ENCODE peak calls at places on chromosomes 7 and 10, in four cellular contexts. One of them, this sample, is unnamed.
A peak's percentile ranks its signal among the peaks of the same experiment; 100 is the strongest.

GRCh38 chr7:78197447-78197846 is 398.9 kb downstream of the PHTF2 start:
- DNase-seq in H9: no peak
- DNase-seq in IMR-90: peak; percentile 75
- DNase-seq in H1: no peak
- DNase-seq in this sample: no peak

GRCh38 chr10:100679327-100679726 is 66.1 kb upstream of the PAX2 start:
- DNase-seq in H9: no peak
- DNase-seq in H1: no peak
- DNase-seq in IMR-90: no peak
- DNase-seq in this sample: no peak

GRCh38 chr10:46234026-46234425 is 52.8 kb upstream of the ANTXRL start:
- DNase-seq in H1: no peak
- DNase-seq in IMR-90: no peak
- DNase-seq in H9: peak; percentile 21
- DNase-seq in this sample: no peak

GRCh38 chr10:51285586-51285985 is 211.3 kb downstream of the PRKG1 start:
- DNase-seq in H1: no peak
- DNase-seq in IMR-90: no peak
- DNase-seq in H9: no peak
- DNase-seq in this sample: no peak

GRCh38 chr7:130733866-130734524 is at the start of gene KLF14:
- DNase-seq in H9: peak; percentile 50
- DNase-seq in IMR-90: no peak
- DNase-seq in H1: peak; percentile 67
- DNase-seq in this sample: peak; percentile 39

GRCh38 chr10:2882628-2883027 is 184.7 kb upstream of the PFKP start:
- DNase-seq in H1: no peak
- DNase-seq in IMR-90: no peak
- DNase-seq in H9: no peak
- DNase-seq in this sample: no peak

GRCh38 chr7:20288036-20288435 is 42.7 kb upstream of the ITGB8 start:
- DNase-seq in IMR-90: no peak
- DNase-seq in H9: no peak
- DNase-seq in H1: no peak
- DNase-seq in this sample: peak; percentile 19

GRCh38 chr10:100562806-100563293 is 27.1 kb downstream of the HIF1AN start:
- DNase-seq in IMR-90: peak; percentile 37
- DNase-seq in H9: peak; percentile 80
- DNase-seq in H1: peak; percentile 74
- DNase-seq in this sample: peak; percentile 85

GRCh38 chr7:150449206-150449956 is 1.0 kb upstream of the GIMAP8 start:
- DNase-seq in IMR-90: no peak
- DNase-seq in H1: no peak
- DNase-seq in H9: no peak
- DNase-seq in this sample: no peak

GRCh38 chr10:63700209-63700934 is 179.2 kb downstream of the REEP3 start:
- DNase-seq in H1: no peak
- DNase-seq in H9: no peak
- DNase-seq in IMR-90: peak; percentile 99
- DNase-seq in this sample: no peak

GRCh38 chr10:9274206-9274755 is 1219.8 kb downstream of the GATA3 start:
- DNase-seq in H1: no peak
- DNase-seq in H9: no peak
- DNase-seq in IMR-90: no peak
- DNase-seq in this sample: no peak

GRCh38 chr7:31114593-31115343 is 62.7 kb downstream of the ADCYAP1R1 start:
- DNase-seq in H9: no peak
- DNase-seq in IMR-90: peak; percentile 44
- DNase-seq in H1: peak; percentile 50
- DNase-seq in this sample: peak; percentile 53

GRCh38 chr7:105017263-105018051 is 3.5 kb downstream of the KMT2E start:
- DNase-seq in H1: no peak
- DNase-seq in H9: no peak
- DNase-seq in IMR-90: no peak
- DNase-seq in this sample: no peak

GRCh38 chr7:92246363-92247101 is 758 bp downstream of the ANKIB1 start:
- DNase-seq in H9: peak; percentile 73
- DNase-seq in IMR-90: peak; percentile 18
- DNase-seq in H1: no peak
- DNase-seq in this sample: peak; percentile 72

GRCh38 chr7:142880886-142881505 is 4.5 kb downstream of the TRPV6 start:
- DNase-seq in H1: peak; percentile 78
- DNase-seq in IMR-90: peak; percentile 1
- DNase-seq in H9: peak; percentile 79
- DNase-seq in this sample: peak; percentile 72

GRCh38 chr10:49598164-49598856 is 11.8 kb upstream of the SLC18A3 start:
- DNase-seq in H1: no peak
- DNase-seq in H9: no peak
- DNase-seq in IMR-90: no peak
- DNase-seq in this sample: no peak

GRCh38 chr10:97422921-97423420 is 3.0 kb upstream of the PGAM1 start:
- DNase-seq in H9: no peak
- DNase-seq in H1: no peak
- DNase-seq in IMR-90: peak; percentile 88
- DNase-seq in this sample: no peak

GRCh38 chr7:108034586-108034985 is 31.6 kb upstream of the LAMB1 start:
- DNase-seq in H9: no peak
- DNase-seq in H1: no peak
- DNase-seq in IMR-90: no peak
- DNase-seq in this sample: peak; percentile 88

GRCh38 chr10:49568235-49568634 is 29.3 kb upstream of the ERCC6 start:
- DNase-seq in IMR-90: peak; percentile 11
- DNase-seq in H1: no peak
- DNase-seq in H9: no peak
- DNase-seq in this sample: no peak

GRCh38 chr10:14670551-14671240 is 104.0 kb downstream of the FAM107B start:
- DNase-seq in H9: peak; percentile 31
- DNase-seq in IMR-90: peak; percentile 82
- DNase-seq in H1: no peak
- DNase-seq in this sample: no peak

GRCh38 chr10:59895629-59896116 is 10.7 kb downstream of the CCDC6 start:
- DNase-seq in H1: no peak
- DNase-seq in H9: no peak
- DNase-seq in IMR-90: peak; percentile 39
- DNase-seq in this sample: peak; percentile 68
- H4K8ac ChIP-seq in H1: no peak overlapping the region
- H4K8ac ChIP-seq in H9: no peak overlapping the region
- H4K8ac ChIP-seq in IMR-90: no peak overlapping the region
- H4K8ac ChIP-seq in this sample: no peak overlapping the region

DNA sequence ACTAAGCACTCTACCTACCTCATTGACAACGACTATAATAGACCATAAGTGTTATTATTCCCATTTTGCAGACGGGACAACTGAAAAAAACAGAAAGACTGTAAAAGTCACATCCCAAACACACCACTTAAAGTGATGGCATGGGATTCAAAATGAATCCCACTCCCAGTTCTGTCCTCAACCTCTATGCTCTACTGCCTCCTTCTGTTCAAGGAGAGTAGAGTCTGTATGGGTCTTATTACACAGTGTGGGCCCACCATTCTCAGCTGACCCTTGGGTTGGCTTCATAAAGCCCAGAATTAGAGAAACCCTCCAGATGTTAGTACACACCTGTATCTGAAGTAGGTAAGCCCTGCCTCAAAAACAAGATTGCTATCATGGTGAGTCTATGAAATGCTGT is 102.2 kb downstream of the GRM8 start:
- DNase-seq in H9: no peak
- DNase-seq in H1: no peak
- DNase-seq in IMR-90: no peak
- DNase-seq in this sample: peak; percentile 53
- H3K56ac ChIP-seq in H9: no peak overlapping the region
- H3K56ac ChIP-seq in H1: no peak overlapping the region
- H3K56ac ChIP-seq in IMR-90: no peak overlapping the region
- H3K56ac ChIP-seq in this sample: no peak overlapping the region

GRCh38 chr10:62017141-62017870 is 115.8 kb downstream of the ARID5B start:
- DNase-seq in H9: no peak
- DNase-seq in H1: no peak
- DNase-seq in IMR-90: no peak
- DNase-seq in this sample: no peak
- H4K8ac ChIP-seq in H9: no peak overlapping the region
- H4K8ac ChIP-seq in H1: no peak overlapping the region
- H4K8ac ChIP-seq in IMR-90: no peak overlapping the region
- H4K8ac ChIP-seq in this sample: no peak overlapping the region

DNA sequence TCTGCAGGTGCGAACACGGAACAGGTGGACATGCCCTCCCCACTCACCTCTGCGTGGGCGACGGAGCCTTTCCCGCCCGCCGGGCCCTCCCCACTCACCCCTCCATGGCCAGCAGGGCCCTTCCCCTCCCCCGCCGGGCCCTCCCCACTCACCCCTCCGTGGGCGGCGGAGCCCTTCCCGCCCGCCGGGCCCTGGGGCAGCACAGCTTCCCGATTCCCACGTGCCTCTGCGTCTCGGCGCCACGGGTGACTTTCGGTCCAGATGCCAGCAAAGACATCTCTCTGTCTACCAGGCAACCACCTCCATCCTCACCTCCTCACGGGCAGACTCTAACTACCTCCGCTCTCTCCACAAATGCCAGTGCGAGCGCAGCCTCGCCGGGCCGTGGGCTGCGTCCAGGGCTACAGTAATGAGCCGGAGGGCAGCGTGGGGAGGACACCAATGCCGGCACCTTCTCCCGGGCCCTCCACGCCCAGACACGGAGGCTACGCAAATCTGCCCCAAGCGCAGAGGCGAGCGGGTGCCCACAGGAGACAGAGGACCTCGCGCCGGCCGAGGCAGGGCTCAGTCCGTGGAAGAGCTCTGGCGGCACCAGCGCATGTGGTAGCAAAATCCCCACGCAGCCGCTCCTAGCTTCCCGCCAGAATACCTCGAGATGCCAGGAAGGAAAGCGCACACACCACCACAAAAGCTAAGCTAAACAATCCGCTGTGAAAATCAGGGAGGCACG is 21.8 kb downstream of the GPER1 start:
- DNase-seq in H9: no peak
- DNase-seq in IMR-90: no peak
- DNase-seq in H1: no peak
- DNase-seq in this sample: no peak
- H3K56ac ChIP-seq in H9: no peak overlapping the region
- H3K56ac ChIP-seq in IMR-90: no peak overlapping the region
- H3K56ac ChIP-seq in H1: no peak overlapping the region
- H3K56ac ChIP-seq in this sample: no peak overlapping the region

GRCh38 chr7:100372256-100372655 is 1.0 kb upstream of the PILRA start:
- DNase-seq in H9: no peak
- DNase-seq in IMR-90: peak; percentile 69
- DNase-seq in H1: no peak
- DNase-seq in this sample: peak; percentile 47

GRCh38 chr7:100373261-100373831 is at the start of gene PILRA:
- DNase-seq in H1: no peak
- DNase-seq in H9: no peak
- DNase-seq in IMR-90: no peak
- DNase-seq in this sample: no peak

GRCh38 chr7:100374601-100375000 is 1.3 kb downstream of the PILRA start:
- DNase-seq in H1: no peak
- DNase-seq in H9: no peak
- DNase-seq in IMR-90: no peak
- DNase-seq in this sample: no peak

GRCh38 chr7:100371561-100372171 is 1.6 kb upstream of the PILRA start:
- DNase-seq in H9: no peak
- DNase-seq in IMR-90: no peak
- DNase-seq in H1: no peak
- DNase-seq in this sample: peak; percentile 24

DNA sequence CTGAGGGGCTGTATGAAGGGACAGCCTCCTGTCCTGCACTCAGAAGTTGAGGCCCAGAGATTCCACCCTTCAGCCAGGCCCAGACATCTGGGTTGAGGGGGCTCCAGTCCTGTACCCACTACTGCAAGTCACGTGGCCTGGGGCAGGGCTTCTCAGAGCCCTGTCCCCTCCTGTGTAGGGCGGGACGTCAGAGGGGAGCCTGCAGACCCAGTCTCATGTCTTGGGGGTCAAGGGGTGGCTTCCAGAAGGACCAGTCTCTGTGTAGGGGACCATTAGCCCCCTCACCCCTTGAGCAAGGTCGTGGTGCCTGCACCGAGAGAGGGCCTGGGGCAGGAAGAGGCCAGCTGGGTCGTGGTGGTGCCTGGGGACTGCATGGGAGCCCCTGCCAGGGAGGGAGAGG is 593 bp upstream of the PILRA start:
- DNase-seq in H9: no peak
- DNase-seq in H1: no peak
- DNase-seq in IMR-90: no peak
- DNase-seq in this sample: no peak
- H4K8ac ChIP-seq in H9: no peak overlapping the region
- H4K8ac ChIP-seq in H1: no peak overlapping the region
- H4K8ac ChIP-seq in IMR-90: peak overlapping the region; percentile 62
- H4K8ac ChIP-seq in this sample: no peak overlapping the region

GRCh38 chr7:112371721-112372120 is 78.5 kb upstream of the IFRD1 start:
- DNase-seq in H1: no peak
- DNase-seq in IMR-90: peak; percentile 17
- DNase-seq in H9: no peak
- DNase-seq in this sample: no peak

GRCh38 chr7:112366886-112367285 is 83.4 kb upstream of the IFRD1 start:
- DNase-seq in H1: no peak
- DNase-seq in H9: no peak
- DNase-seq in IMR-90: no peak
- DNase-seq in this sample: no peak

GRCh38 chr7:112365551-112365950 is 84.7 kb upstream of the IFRD1 start:
- DNase-seq in H1: no peak
- DNase-seq in IMR-90: no peak
- DNase-seq in H9: no peak
- DNase-seq in this sample: no peak

DNA sequence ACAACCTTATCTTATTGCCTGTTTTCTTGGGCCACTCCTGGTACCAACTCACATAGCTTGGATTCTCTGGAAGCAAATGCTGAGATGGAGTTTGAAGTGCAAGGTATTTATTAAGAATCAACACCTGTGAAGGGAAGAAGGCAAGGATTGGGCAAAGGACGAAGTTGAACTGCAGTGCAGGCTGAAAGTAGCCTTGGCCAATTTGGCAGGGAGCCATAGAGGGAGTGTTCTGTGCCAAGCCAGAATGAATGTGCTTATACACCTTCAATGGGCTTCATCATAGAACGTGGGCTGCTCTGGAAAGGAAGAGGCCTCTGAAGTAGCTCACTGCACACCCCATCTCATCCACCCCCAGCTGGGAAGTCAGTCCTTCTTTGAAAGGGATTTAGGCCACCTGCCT is 79.8 kb upstream of the IFRD1 start:
- DNase-seq in H9: no peak
- DNase-seq in H1: no peak
- DNase-seq in IMR-90: no peak
- DNase-seq in this sample: no peak
- H3K56ac ChIP-seq in H9: no peak overlapping the region
- H3K56ac ChIP-seq in H1: no peak overlapping the region
- H3K56ac ChIP-seq in IMR-90: no peak overlapping the region
- H3K56ac ChIP-seq in this sample: no peak overlapping the region

This sample was measured in mesendoderm.